ENCODE peak calls at places on chromosomes 6 and 20, in ten cellular contexts. E is left lung; H is left ventricle myocardium inferior; Z is GM23248; L is hepatocyte; R is tibial nerve; I is CD4-positive, CD25-positive, alpha-beta regulatory T cell; B is neural progenitor cell; S is right cardiac atrium; M is MG63. X is an unnamed sample. For H3K27me3 and H3K9me3, the result is how much of the 10 kb centered on the place peaks cover.

GRCh38 chr6:1587546-1587945 is 22.2 kb upstream of the FOXC1 start:
- DNase-seq in M (no peak), I (no peak), R (no peak), E (no peak), L (no peak), Z (no peak), B (no peak), H (no peak), S (no peak), X (no peak)

GRCh38 chr6:19906161-19906560 is 69.0 kb downstream of the ID4 start:
- DNase-seq in R (no peak), B (no peak), S (peak), Z (no peak), E (no peak), I (no peak), H (no peak), M (peak), L (no peak), X (no peak)

GRCh38 chr6:38483526-38483925 is 156.2 kb downstream of the BTBD9 start:
- DNase-seq in H (no peak), B (no peak), Z (no peak), R (no peak), S (no peak), M (no peak), L (no peak), I (no peak), E (no peak), X (no peak)

GRCh38 chr6:112879920-112880413 is 532.8 kb downstream of the RFPL4B start:
- DNase-seq in H (peak), M (no peak), Z (no peak), R (no peak), L (peak), B (peak), S (peak), E (peak), I (no peak), X (no peak)

GRCh38 chr6:5497896-5498578 is 236.7 kb downstream of the FARS2 start:
- DNase-seq in E (no peak), B (no peak), L (no peak), R (no peak), H (no peak), M (peak), S (no peak), I (no peak), Z (peak), X (peak)

GRCh38 chr20:63106765-63107448 is 100.1 kb upstream of the BHLHE23 start:
- DNase-seq in E (peak), B (no peak), L (no peak), H (no peak), I (no peak), R (no peak), Z (no peak), M (no peak), S (peak), X (no peak)

GRCh38 chr6:148881593-148882311 is 134.9 kb downstream of the UST start:
- DNase-seq in I (no peak), H (no peak), B (no peak), L (no peak), R (no peak), M (no peak), E (no peak), S (no peak), Z (no peak), X (no peak)

GRCh38 chr20:25032065-25032477 is 25.9 kb downstream of the ACSS1 start:
- DNase-seq in S (peak), Z (no peak), B (no peak), R (no peak), H (no peak), I (no peak), M (no peak), L (no peak), E (peak), X (no peak)

GRCh38 chr6:146545608-146546007 is 2.0 kb downstream of the RAB32 start:
- DNase-seq in M (no peak), Z (peak), B (no peak), I (no peak), S (no peak), R (no peak), L (peak), E (no peak), H (no peak), X (peak)

GRCh38 chr6:132964101-132964867 is 149.9 kb downstream of the RPS12 start:
- DNase-seq in R (no peak), B (no peak), E (no peak), H (no peak), Z (peak), M (no peak), I (no peak), S (no peak), L (peak), X (peak)

GRCh38 chr6:118697554-118697953 is 46.2 kb upstream of the CEP85L start:
- DNase-seq in S (no peak), E (no peak), R (no peak), Z (no peak), B (no peak), I (no peak), L (no peak), M (no peak), H (no peak), X (peak)

GRCh38 chr20:22216984-22217383 is 367.4 kb downstream of the FOXA2 start:
- DNase-seq in H (no peak), E (peak), B (no peak), Z (no peak), M (no peak), L (no peak), I (no peak), S (no peak), R (no peak), X (no peak)

GRCh38 chr6:88547768-88548167 is 381.6 kb upstream of the CNR1 start:
- DNase-seq in H (no peak), S (no peak), B (no peak), R (no peak), E (no peak), M (no peak), L (no peak), Z (no peak), I (no peak), X (no peak)

GRCh38 chr6:97438011-97438671 is 155.1 kb upstream of the MMS22L start:
- DNase-seq in E (no peak), I (no peak), H (no peak), B (no peak), R (no peak), M (no peak), Z (no peak), L (no peak), S (no peak), X (no peak)

GRCh38 chr6:135311446-135312200 is 130.5 kb downstream of the MYB start:
- DNase-seq in Z (no peak), E (no peak), I (no peak), M (no peak), L (no peak), S (no peak), B (no peak), R (no peak), H (no peak), X (no peak)

GRCh38 chr6:40788661-40789111 is 201.5 kb upstream of the LRFN2 start:
- DNase-seq in L (no peak), B (no peak), M (peak), E (no peak), Z (peak), S (peak), R (no peak), H (no peak), I (no peak), X (peak)

GRCh38 chr6:63816979-63817436 is 181.4 kb downstream of the PHF3 start:
- DNase-seq in H (no peak), Z (peak), M (no peak), I (no peak), S (no peak), L (peak), B (peak), R (no peak), E (no peak), X (no peak)

GRCh38 chr6:44115866-44116265 is 11.4 kb downstream of the MRPL14 start:
- DNase-seq in M (peak), L (no peak), R (no peak), H (no peak), I (no peak), E (no peak), B (no peak), Z (peak), S (no peak), X (no peak)

GRCh38 chr6:31651602-31652191 is 764 bp downstream of the BAG6 start:
- DNase-seq in Z (peak), S (no peak), E (no peak), M (no peak), H (no peak), I (no peak), B (peak), R (peak), L (peak), X (peak)

GRCh38 chr20:51171141-51171540 is 148.2 kb upstream of the KCNG1 start:
- DNase-seq in E (no peak), Z (no peak), M (no peak), L (no peak), S (no peak), I (no peak), B (no peak), R (no peak), H (no peak), X (no peak)

GRCh38 chr6:39906318-39906761 is 27.9 kb downstream of the MOCS1 start:
- DNase-seq in S (no peak), L (no peak), I (no peak), B (no peak), E (no peak), Z (no peak), R (no peak), M (no peak), H (no peak), X (no peak)

GRCh38 chr6:147135211-147135672 is 69.0 kb upstream of the STXBP5 start:
- DNase-seq in I (no peak), B (no peak), E (no peak), S (no peak), R (no peak), M (peak), L (peak), Z (peak), H (no peak), X (peak)

GRCh38 chr20:35465976-35466375 is 10.6 kb downstream of the CEP250 start:
- DNase-seq in R (peak), H (peak), I (no peak), M (no peak), Z (no peak), E (no peak), L (no peak), B (no peak), S (no peak), X (no peak)

GRCh38 chr6:143562143-143562542 is 50.6 kb upstream of the FUCA2 start:
- DNase-seq in M (no peak), S (no peak), Z (no peak), R (no peak), I (no peak), L (no peak), E (no peak), B (no peak), H (no peak), X (no peak)

GRCh38 chr20:17281478-17281877 is 54.6 kb downstream of the PCSK2 start:
- DNase-seq in R (no peak), H (no peak), I (no peak), Z (peak), B (peak), M (no peak), E (no peak), S (no peak), L (peak), X (peak)

GRCh38 chr6:163721435-163721834 is 306.9 kb downstream of the QKI start:
- DNase-seq in R (no peak), I (no peak), E (no peak), H (no peak), Z (no peak), S (no peak), M (no peak), L (no peak), B (no peak), X (no peak)

GRCh38 chr20:43560974-43561373 is 2.1 kb downstream of the SGK2 start:
- DNase-seq in E (no peak), L (no peak), M (no peak), I (no peak), Z (no peak), S (no peak), H (no peak), B (no peak), R (no peak), X (no peak)

GRCh38 chr6:35181933-35182612 is 31.7 kb upstream of the SCUBE3 start:
- DNase-seq in E (peak), S (peak), M (peak), Z (peak), H (peak), B (peak), I (no peak), R (peak), L (peak), X (peak)

GRCh38 chr6:113634352-113635163 is 222.6 kb upstream of the MARCKS start:
- DNase-seq in M (no peak), I (no peak), L (no peak), S (no peak), R (no peak), E (no peak), H (no peak), Z (peak), B (no peak), X (peak)

GRCh38 chr6:6689413-6690143 is 101.1 kb downstream of the LY86 start:
- DNase-seq in S (no peak), I (no peak), Z (peak), R (no peak), E (no peak), B (no peak), L (no peak), H (no peak), M (no peak), X (no peak)

GRCh38 chr6:42555477-42556457 is 8.1 kb upstream of the UBR2 start:
- DNase-seq in Z (no peak), R (no peak), E (no peak), S (no peak), I (peak), L (peak), H (no peak), B (peak), M (peak), X (no peak)

GRCh38 chr20:10953437-10953836 is 279.6 kb upstream of the JAG1 start:
- DNase-seq in R (no peak), M (no peak), Z (no peak), I (no peak), H (no peak), S (no peak), B (peak), L (no peak), E (no peak), X (no peak)

GRCh38 chr6:37665309-37665708 is 32.4 kb downstream of the MDGA1 start:
- DNase-seq in Z (no peak), R (no peak), I (no peak), S (no peak), E (no peak), M (no peak), B (no peak), H (no peak), L (no peak), X (no peak)

GRCh38 chr6:37679539-37680476 is 17.9 kb downstream of the MDGA1 start:
- DNase-seq in M (no peak), R (no peak), E (no peak), L (no peak), B (no peak), H (no peak), I (no peak), Z (no peak), S (no peak), X (no peak)

GRCh38 chr6:31087494-31088089 is 24.8 kb downstream of the C6orf15 start:
- DNase-seq in E (peak), B (peak), Z (peak), R (peak), M (peak), I (peak), S (peak), H (peak), L (peak), X (peak)

GRCh38 chr6:4819706-4820283 is 43.6 kb downstream of the CDYL start:
- DNase-seq in M (no peak), S (no peak), I (no peak), E (no peak), H (no peak), R (no peak), Z (peak), B (peak), L (no peak), X (peak)

GRCh38 chr6:83984411-83984810 is 49.2 kb upstream of the MRAP2 start:
- DNase-seq in M (no peak), S (no peak), E (no peak), I (no peak), H (no peak), Z (no peak), B (no peak), L (no peak), R (no peak), X (no peak)

GRCh38 chr6:152148412-152148811 is 340.9 kb downstream of the ESR1 start:
- DNase-seq in S (no peak), R (no peak), I (no peak), M (no peak), B (no peak), H (no peak), Z (no peak), E (no peak), L (no peak), X (no peak)

GRCh38 chr20:57782631-57783041 is 72.8 kb upstream of the PMEPA1 start:
- DNase-seq in I (no peak), Z (no peak), B (no peak), H (no peak), E (peak), L (no peak), S (no peak), M (no peak), R (no peak), X (no peak)
- H3K27me3 ChIP-seq in I (under half), Z (under half), B (under half), H (under half), E (under half), L (under half), S (under half), M (under half), R (under half), X (under half)

GRCh38 chr20:59818911-59819310 is 114.5 kb downstream of the SYCP2 start:
- DNase-seq in Z (no peak), R (peak), S (no peak), I (no peak), L (no peak), M (no peak), E (no peak), B (no peak), H (no peak), X (no peak)
- H3K9me3 ChIP-seq in Z (under half), R (under half), S (under half), I (under half), L (under half), M (under half), E (under half), B (under half), H (under half), X (under half)

GRCh38 chr6:49541210-49541724 is 9.2 kb upstream of the C6orf141 start:
- DNase-seq in I (no peak), H (no peak), L (peak), M (peak), B (no peak), Z (peak), S (no peak), R (no peak), E (no peak), X (peak)

GRCh38 chr6:49541936-49542335 is 8.5 kb upstream of the C6orf141 start:
- DNase-seq in Z (no peak), E (no peak), L (no peak), I (no peak), S (no peak), B (no peak), H (no peak), M (peak), R (no peak), X (no peak)

GRCh38 chr6:49543087-49543858 is 7.2 kb upstream of the C6orf141 start:
- DNase-seq in H (no peak), L (no peak), I (no peak), R (no peak), B (no peak), Z (no peak), M (no peak), S (no peak), E (no peak), X (no peak)

GRCh38 chr6:49539102-49539501 is 11.4 kb upstream of the C6orf141 start:
- DNase-seq in L (no peak), R (no peak), M (no peak), I (no peak), H (no peak), B (no peak), Z (no peak), E (no peak), S (no peak), X (no peak)

DNA sequence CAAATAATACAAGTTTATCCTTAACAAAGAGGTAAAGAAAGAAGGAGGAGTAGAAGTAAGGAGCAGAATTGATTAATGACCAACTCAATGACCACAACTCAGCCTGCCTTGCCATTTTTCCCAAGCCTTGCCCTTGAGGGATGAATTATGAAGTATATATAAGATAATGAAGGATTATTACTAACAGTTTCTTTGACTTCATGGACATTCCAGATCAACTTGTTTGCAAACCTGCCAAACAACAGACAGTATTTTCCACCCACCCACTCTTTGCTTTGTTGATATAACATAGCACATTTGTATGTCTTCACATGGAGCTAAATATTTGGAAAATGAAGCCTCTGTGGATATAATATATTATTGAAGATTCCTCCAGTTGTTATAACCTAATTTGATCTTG is 9.9 kb upstream of the C6orf141 start:
- DNase-seq in R (no peak), E (no peak), L (no peak), I (no peak), B (no peak), Z (peak), S (no peak), H (no peak), M (peak), X (no peak)
- H3K4me3 ChIP-seq in R (no peak), E (no peak), L (no peak), I (no peak), B (no peak), Z (no peak), S (no peak), H (no peak), M (no peak), X (no peak)

GRCh38 chr6:337782-338464 is 45.6 kb downstream of the DUSP22 start:
- DNase-seq in M (no peak), R (no peak), S (no peak), E (no peak), Z (no peak), L (no peak), H (no peak), I (no peak), B (no peak), X (no peak)
- H3K27me3 ChIP-seq in M (under half), R (under half), S (under half), E (under half), Z (under half), L (under half), H (under half), I (under half), B (under half), X (under half)

GRCh38 chr20:20455945-20456344 is 88.0 kb downstream of the INSM1 start:
- DNase-seq in R (no peak), M (no peak), L (no peak), B (no peak), Z (no peak), H (no peak), E (no peak), I (no peak), S (no peak), X (no peak)

GRCh38 chr20:20456736-20457135 is 88.8 kb downstream of the INSM1 start:
- DNase-seq in S (no peak), E (no peak), L (no peak), I (no peak), M (no peak), R (no peak), Z (no peak), B (no peak), H (no peak), X (no peak)

GRCh38 chr20:20457392-20458126 is 89.7 kb downstream of the INSM1 start:
- DNase-seq in H (no peak), B (no peak), R (no peak), E (no peak), I (no peak), S (no peak), L (no peak), Z (peak), M (peak), X (no peak)

GRCh38 chr20:20454367-20454766 is 86.5 kb downstream of the INSM1 start:
- DNase-seq in S (no peak), B (no peak), Z (no peak), I (no peak), R (no peak), H (no peak), E (no peak), L (no peak), M (no peak), X (no peak)

DNA sequence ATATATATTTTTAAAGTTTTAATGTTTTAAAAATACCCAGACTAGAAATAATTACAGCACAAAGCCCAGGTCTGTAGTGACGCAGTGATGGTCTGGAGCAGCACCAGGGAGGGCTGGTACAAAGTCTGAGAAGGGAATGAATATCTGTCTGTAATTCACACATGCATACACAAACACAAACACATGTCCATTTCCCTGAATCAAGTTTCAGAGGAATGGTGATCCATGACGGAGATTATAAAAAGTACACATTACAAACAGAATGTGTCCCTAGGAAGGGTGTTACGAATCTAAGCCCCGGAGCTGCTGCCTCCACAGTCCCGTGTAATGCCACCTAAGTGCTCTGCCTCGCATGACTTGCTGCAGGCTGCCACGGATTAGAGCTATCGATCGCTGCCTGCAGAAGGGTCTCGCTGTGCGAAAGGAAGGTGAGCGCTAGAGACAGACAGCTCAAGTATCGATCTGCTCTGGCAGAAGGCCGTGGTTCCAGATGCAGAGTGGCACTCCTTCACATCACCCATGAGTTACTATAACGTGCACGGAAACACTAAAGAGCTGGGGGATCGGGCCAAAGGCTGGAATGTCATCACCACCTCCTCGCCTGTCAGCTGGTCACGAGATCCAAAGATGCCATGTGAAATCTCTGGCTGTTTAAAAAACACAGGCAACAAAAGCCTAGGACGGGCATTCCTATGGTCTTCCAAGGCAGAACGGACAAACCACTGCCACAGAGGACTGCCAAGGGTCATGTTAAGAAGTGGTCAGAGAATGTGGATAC is 87.1 kb downstream of the INSM1 start:
- DNase-seq in B (no peak), R (no peak), E (no peak), H (no peak), I (no peak), M (no peak), Z (no peak), S (peak), L (no peak), X (no peak)
- H3K9me3 ChIP-seq in B (under half), R (under half), E (under half), H (under half), I (under half), M (under half), Z (under half), S (under half), L (under half), X (under half)

GRCh38 chr6:159053781-159054398 is 9.1 kb upstream of the TAGAP start:
- DNase-seq in H (no peak), L (no peak), E (no peak), M (no peak), S (no peak), Z (no peak), I (no peak), B (no peak), R (no peak), X (no peak)
- H3K4me3 ChIP-seq in H (no peak), L (no peak), E (no peak), M (no peak), S (no peak), Z (no peak), I (no peak), B (no peak), R (no peak), X (no peak)

X was measured in adipocyte.